ENCODE peak calls at places on chromosome 16, in eight cellular contexts. S, E, Y, V, M, J, D and U are unnamed samples. For H3K9me3, the result is how much of the 10 kb centered on the place peaks cover.

GRCh38 chr16:19830902-19831555 is 53.6 kb downstream of the GPRC5B start:
- DNase-seq in M (no peak), V (no peak), E (no peak), J (no peak), S (no peak), Y (no peak), D (no peak), U (no peak)

GRCh38 chr16:19389246-19389645 is 28.4 kb upstream of the TMC5 start:
- DNase-seq in D (peak), J (no peak), V (no peak), M (no peak), E (peak), S (no peak), Y (no peak), U (peak)

GRCh38 chr16:66622863-66623262 is 18.4 kb downstream of the CMTM3 start:
- DNase-seq in Y (no peak), M (no peak), D (no peak), V (no peak), E (no peak), J (no peak), S (no peak), U (no peak)

GRCh38 chr16:13439766-13440165 is 480.2 kb upstream of the ERCC4 start:
- DNase-seq in M (no peak), S (no peak), Y (no peak), J (no peak), D (no peak), E (no peak), V (no peak), U (no peak)

GRCh38 chr16:86713021-86713631 is 134.8 kb downstream of the FOXL1 start:
- DNase-seq in J (no peak), D (no peak), Y (no peak), E (no peak), S (no peak), V (no peak), M (no peak), U (no peak)

GRCh38 chr16:85416267-85417109 is 196.6 kb upstream of the GSE1 start:
- DNase-seq in S (peak), E (peak), Y (no peak), M (peak), J (peak), D (peak), V (peak), U (no peak)

GRCh38 chr16:89300311-89300975 is 82.9 kb downstream of the ZNF778 start:
- DNase-seq in S (no peak), D (peak), M (no peak), Y (no peak), V (no peak), E (no peak), J (peak), U (no peak)

GRCh38 chr16:27867122-27868110 is 196.1 kb downstream of the GSG1L start:
- DNase-seq in M (no peak), V (no peak), E (peak), S (peak), J (peak), Y (no peak), D (peak), U (peak)

GRCh38 chr16:31471875-31472558 is at the start of gene TGFB1I1:
- DNase-seq in M (no peak), J (peak), Y (no peak), D (no peak), S (peak), E (peak), V (peak), U (no peak)

GRCh38 chr16:10465821-10466220 is 80.0 kb downstream of the ATF7IP2 start:
- DNase-seq in M (no peak), Y (no peak), S (no peak), D (no peak), J (no peak), E (no peak), V (no peak), U (no peak)

GRCh38 chr16:70611785-70612303 is 34.5 kb upstream of the IL34 start:
- DNase-seq in J (no peak), V (no peak), S (no peak), M (no peak), D (no peak), E (no peak), Y (no peak), U (no peak)

DNA sequence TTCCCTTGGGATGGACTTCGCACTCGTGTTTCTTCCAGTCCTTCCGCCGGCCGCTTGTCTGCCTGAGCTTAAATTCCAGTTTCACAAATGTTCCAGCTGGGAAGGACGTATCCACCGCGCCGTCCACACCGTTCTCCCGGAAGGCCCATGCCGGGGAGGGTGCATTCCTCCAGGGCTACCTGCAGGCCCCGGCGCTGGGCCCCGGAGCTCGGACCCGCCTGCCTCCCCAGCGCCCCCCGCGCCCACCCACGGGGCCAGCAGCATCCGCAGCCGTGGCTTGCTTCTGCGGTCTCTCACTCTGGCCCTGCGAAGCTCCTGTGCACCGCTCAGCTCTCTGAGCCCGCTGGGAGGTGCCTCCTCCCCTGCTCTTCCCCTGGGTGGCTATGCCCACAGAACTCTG is 2084.1 kb downstream of the TP53TG3F start:
- DNase-seq in D (no peak), Y (no peak), M (no peak), V (no peak), E (no peak), S (no peak), J (no peak), U (no peak)
- H3K9me3 ChIP-seq in D (under half), Y (under half), M (under half), V (under half), E (under half), S (under half), J (under half), U (under half)

DNA sequence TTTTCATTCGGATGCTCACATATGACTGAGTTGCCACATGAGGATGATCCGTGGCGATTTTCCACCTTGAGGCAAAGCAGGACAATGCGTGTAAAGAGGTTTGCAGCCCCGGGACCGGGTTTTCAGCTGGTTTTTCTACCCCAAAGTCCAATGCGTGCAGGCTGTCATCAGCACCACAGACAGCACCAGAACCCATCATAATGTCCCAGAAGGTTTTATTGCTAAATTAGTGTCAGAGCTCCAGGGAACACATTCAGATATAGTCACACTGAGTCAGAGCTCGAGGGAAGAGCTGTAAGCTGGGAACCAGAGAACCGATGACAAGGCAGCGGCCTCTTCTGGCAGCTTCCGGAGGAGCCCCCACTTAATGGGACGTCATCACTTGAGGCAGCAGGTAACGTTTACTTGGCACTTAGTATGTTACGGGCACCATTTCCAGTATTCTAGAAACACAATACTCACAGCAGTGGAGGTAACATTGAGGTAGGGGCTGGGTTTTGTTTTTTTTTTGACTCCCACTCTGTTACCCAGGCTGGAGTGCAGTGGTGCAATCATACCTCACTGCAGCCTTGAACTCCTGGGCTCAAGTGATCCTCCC is 8.9 kb upstream of the NAGPA start:
- DNase-seq in E (no peak), D (no peak), J (no peak), M (no peak), S (no peak), Y (no peak), V (no peak), U (no peak)
- H3K27ac ChIP-seq in E (no peak), D (no peak), J (no peak), M (no peak), S (no peak), Y (no peak), V (no peak), U (no peak)

GRCh38 chr16:35506018-35506897 is 2046.8 kb downstream of the TP53TG3F start:
- DNase-seq in S (no peak), Y (no peak), E (no peak), V (no peak), J (no peak), M (no peak), D (no peak), U (no peak)
- H3K9me3 ChIP-seq in S (under half), Y (under half), E (under half), V (under half), J (under half), M (under half), D (under half), U (under half)

GRCh38 chr16:1953734-1954133 is 755 bp downstream of the RPL3L start:
- DNase-seq in Y (no peak), M (no peak), J (no peak), S (no peak), D (no peak), E (no peak), V (no peak), U (no peak)
- H3K27ac ChIP-seq in Y (no peak), M (no peak), J (peak), S (peak), D (peak), E (no peak), V (no peak), U (no peak)